ENCODE peak calls at places on chromosomes 1 and 21, in ten cellular contexts. P is cardiac muscle cell, W is esophagus squamous epithelium, E is HCT116, O is GM12878, V is mammary epithelial cell, J is tibial artery, D is transverse colon, F is breast epithelium, Q is left lung. K is an unnamed sample.

GRCh38 chr1:200139661-200140250 is 112.2 kb downstream of the NR5A2 start:
- DNase-seq in V (peak), F (no peak), P (peak), J (no peak), W (no peak), Q (no peak), O (no peak), D (no peak), E (peak), K (peak)

GRCh38 chr1:41773144-41773571 is 145.6 kb downstream of the HIVEP3 start:
- DNase-seq in P (no peak), E (no peak), Q (no peak), W (no peak), V (peak), D (no peak), F (peak), J (no peak), O (no peak), K (peak)

GRCh38 chr1:224525411-224526040 is 90.6 kb upstream of the CNIH3 start:
- DNase-seq in P (no peak), V (no peak), F (no peak), Q (no peak), D (no peak), W (no peak), J (no peak), E (no peak), O (no peak), K (peak)

GRCh38 chr1:11836955-11837766 is 10.4 kb downstream of the NPPA start:
- DNase-seq in O (no peak), V (no peak), F (no peak), P (no peak), Q (no peak), E (no peak), D (no peak), W (no peak), J (no peak), K (no peak)

GRCh38 chr1:54158071-54158470 is 5.3 kb upstream of the CDCP2 start:
- DNase-seq in W (no peak), O (no peak), P (no peak), D (peak), F (no peak), V (peak), E (peak), Q (no peak), J (no peak), K (no peak)

GRCh38 chr1:200653022-200653462 is 16.7 kb downstream of the DDX59 start:
- DNase-seq in V (no peak), O (no peak), W (no peak), Q (no peak), F (no peak), J (no peak), E (no peak), P (peak), D (no peak), K (no peak)

GRCh38 chr1:206496131-206496793 is 11.1 kb upstream of the RASSF5 start:
- DNase-seq in W (no peak), Q (no peak), P (no peak), O (no peak), V (no peak), E (no peak), D (no peak), F (no peak), J (no peak), K (no peak)

GRCh38 chr1:71592646-71593274 is 511.9 kb upstream of the ZRANB2 start:
- DNase-seq in E (no peak), O (no peak), W (no peak), D (no peak), P (no peak), V (no peak), F (no peak), J (no peak), Q (no peak), K (no peak)

GRCh38 chr1:214213136-214213535 is 67.8 kb upstream of the SMYD2 start:
- DNase-seq in E (no peak), F (no peak), P (no peak), J (no peak), W (no peak), O (no peak), Q (no peak), D (no peak), V (peak), K (peak)

GRCh38 chr1:33323663-33324477 is 3.0 kb upstream of the A3GALT2 start:
- DNase-seq in J (peak), W (no peak), P (no peak), Q (no peak), O (no peak), E (no peak), F (no peak), D (no peak), V (no peak), K (no peak)

GRCh38 chr1:112960381-112960780 is 4.4 kb upstream of the SLC16A1 start:
- DNase-seq in P (no peak), F (no peak), O (no peak), E (no peak), W (no peak), V (no peak), Q (no peak), D (no peak), J (no peak), K (no peak)
- H3K4me3 ChIP-seq in P (no peak), F (no peak), O (peak), E (no peak), W (no peak), V (peak), Q (no peak), D (no peak), J (no peak), K (no peak)

DNA sequence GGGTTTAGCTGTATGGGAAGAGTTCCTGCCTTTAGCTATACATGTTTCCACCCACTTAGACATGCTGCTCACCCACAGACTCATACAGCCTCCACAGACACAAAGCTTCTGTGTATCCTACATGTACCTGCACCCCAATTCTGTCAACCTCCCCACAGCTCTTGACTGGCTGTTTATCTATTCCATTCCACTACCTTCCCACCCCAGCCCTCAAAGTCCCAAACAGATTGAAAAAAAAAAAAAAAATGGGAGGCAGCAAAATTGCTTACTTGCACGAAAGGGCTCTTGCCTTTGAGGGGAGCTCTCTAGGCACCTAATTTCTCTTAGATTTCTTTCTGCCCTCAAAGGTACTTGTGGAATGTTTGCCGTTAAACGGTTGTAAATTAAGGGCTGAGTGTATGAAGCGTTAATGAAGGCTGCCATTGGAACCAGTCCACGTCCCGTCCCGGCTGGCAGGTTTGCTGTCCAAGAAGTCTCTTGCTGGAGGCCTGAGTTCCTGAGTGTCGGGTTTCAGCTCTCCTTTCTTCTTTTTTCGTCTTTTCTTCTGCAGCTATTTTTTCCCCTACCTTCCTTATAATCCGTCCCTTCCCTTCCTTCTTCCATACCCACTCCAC is 43.6 kb downstream of the PBX1 start:
- DNase-seq in F (peak), E (no peak), D (peak), J (peak), P (peak), V (no peak), O (no peak), W (no peak), Q (peak), K (peak)
- TF ChIP-seq CTCF in F (no peak), E (no peak), D (no peak), J (no peak), P (peak), V (peak), O (no peak), W (no peak), Q (no peak), K (no peak)

DNA sequence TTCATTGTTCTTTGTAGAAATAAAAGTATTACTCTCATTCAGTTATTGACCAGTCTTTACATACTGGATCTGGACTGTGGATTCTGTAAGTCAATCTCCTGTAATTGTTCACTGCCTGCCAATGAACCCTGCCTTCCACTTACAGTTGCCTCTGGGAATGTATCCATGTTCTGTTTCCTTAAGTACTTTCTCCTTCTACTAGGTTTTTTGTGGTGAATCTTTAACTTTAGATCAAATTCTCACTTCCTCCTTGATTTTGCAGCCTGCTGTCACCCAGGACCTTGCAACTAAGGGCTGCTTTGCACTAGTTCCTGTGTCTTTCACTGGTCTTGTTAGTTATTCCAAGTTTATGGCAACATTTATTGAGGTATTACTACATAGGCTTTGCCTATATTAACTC is 28.2 kb upstream of the ANKRD13C start:
- DNase-seq in D (no peak), O (no peak), P (no peak), J (no peak), E (no peak), W (no peak), F (no peak), Q (no peak), V (no peak), K (no peak)
- H3K27ac ChIP-seq in D (no peak), O (no peak), P (no peak), J (no peak), E (no peak), W (no peak), F (no peak), Q (no peak), V (no peak), K (no peak)

DNA sequence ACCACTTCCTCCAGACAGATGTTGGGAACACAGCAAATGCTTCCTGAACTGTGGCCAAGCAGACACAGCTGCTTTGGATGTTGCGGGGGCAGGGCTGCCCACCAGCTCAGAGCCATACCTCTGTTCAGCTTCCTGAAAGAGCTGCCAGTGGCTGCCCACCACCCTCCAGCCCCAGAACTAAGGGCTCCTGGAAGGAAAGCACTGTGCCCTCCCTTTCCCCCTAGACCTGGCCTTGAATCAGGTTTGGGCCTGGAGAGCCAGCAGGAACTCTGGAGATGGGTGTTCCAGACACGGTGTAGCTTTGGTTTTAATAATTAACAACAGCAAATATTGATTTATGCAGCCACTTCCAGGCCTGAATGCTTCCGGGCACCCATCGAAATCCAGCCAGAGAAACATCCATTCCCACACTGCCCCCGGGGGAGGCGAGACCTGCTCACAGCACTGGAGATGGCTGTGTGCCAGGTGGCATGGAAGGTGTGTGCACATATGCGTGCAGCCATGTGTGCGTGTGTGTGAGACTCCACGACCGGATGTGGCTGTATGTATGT is 45.7 kb downstream of the RAP1GAP start:
- DNase-seq in Q (peak), O (no peak), W (no peak), D (peak), V (no peak), F (peak), E (no peak), P (no peak), J (no peak), K (no peak)
- H3K4me3 ChIP-seq in Q (no peak), O (no peak), W (no peak), D (no peak), V (no peak), F (no peak), E (no peak), P (no peak), J (no peak), K (no peak)

GRCh38 chr1:232386721-232387510 is 243.0 kb downstream of the SIPA1L2 start:
- DNase-seq in Q (no peak), D (no peak), F (no peak), J (no peak), O (no peak), P (no peak), E (no peak), W (no peak), V (no peak), K (no peak)

GRCh38 chr1:232388363-232388762 is 241.6 kb downstream of the SIPA1L2 start:
- DNase-seq in W (no peak), O (no peak), Q (no peak), P (no peak), J (no peak), D (no peak), E (no peak), F (no peak), V (no peak), K (no peak)

GRCh38 chr1:232384172-232384571 is 245.8 kb downstream of the SIPA1L2 start:
- DNase-seq in D (no peak), J (no peak), Q (no peak), F (no peak), E (no peak), P (no peak), W (no peak), O (no peak), V (no peak), K (no peak)

GRCh38 chr1:232385221-232385620 is 244.7 kb downstream of the SIPA1L2 start:
- DNase-seq in P (no peak), J (no peak), O (no peak), E (no peak), F (no peak), Q (no peak), D (no peak), V (peak), W (no peak), K (peak)

DNA sequence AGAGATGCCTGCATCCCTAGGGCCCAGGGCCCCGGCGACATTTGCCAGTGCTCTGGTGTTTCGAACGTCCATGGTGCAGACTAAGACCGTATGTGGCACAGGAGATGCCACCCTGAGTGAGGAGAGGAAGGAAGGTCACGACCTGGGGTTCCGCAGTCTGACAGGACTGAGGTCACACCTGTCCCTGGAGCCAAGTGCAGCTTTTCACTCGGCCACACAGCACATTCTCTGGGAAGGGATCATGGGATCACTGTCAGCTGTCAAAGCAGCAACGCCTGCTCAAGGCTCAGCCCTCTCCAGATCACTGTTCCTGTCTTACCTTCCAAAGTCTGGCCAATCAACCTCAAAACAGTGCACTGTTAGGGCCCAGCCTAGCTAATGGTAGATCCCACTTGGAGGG is 243.6 kb downstream of the SIPA1L2 start:
- DNase-seq in J (no peak), W (no peak), E (no peak), Q (no peak), O (no peak), V (no peak), D (no peak), F (no peak), P (no peak), K (no peak)
- TF ChIP-seq CTCF in J (no peak), W (no peak), E (no peak), Q (no peak), O (no peak), V (no peak), D (no peak), F (no peak), P (no peak), K (no peak)

DNA sequence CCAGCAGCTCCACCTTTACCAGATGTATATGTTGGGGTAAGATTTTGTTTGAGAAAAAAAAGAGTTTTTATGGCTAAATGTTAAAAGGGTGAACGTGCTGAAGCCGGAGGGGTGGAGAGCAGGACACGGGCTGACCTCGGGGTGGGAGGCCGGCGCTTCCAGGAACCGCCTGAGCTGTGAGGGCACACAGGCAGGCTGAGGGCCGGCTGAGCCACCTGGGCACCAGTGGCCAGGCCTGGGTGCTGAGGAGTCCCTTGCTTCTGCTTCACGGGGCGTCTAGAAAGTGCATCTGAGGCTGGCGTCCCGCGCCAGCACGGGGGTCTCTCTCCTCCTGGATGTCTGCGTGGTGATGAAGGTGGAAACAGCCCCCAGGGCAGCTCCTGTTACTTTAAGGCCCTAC is 33.6 kb upstream of the ADARB1 start:
- DNase-seq in J (peak), Q (no peak), E (no peak), F (no peak), P (no peak), O (no peak), V (no peak), D (no peak), W (no peak), K (no peak)
- H3K27ac ChIP-seq in J (peak), Q (peak), E (no peak), F (peak), P (no peak), O (no peak), V (no peak), D (peak), W (peak), K (no peak)